ENCODE peak calls at places on chromosomes 12 and 14, in six cellular contexts. J is RWPE1, F is astrocyte of the spinal cord, D is nephron progenitor cell, I is bronchial epithelial cell, L is endodermal cell. H is an unnamed sample.

GRCh38 chr14:61460853-61461611 is 139.7 kb downstream of the PRKCH start:
- DNase-seq in I (peak), D (no peak), F (no peak), J (peak), L (no peak), H (peak)

GRCh38 chr14:24251880-24252288 is 9.5 kb upstream of the TINF2 start:
- DNase-seq in I (peak), D (no peak), J (no peak), L (peak), F (no peak), H (no peak)

GRCh38 chr12:29572938-29573337 is 75.5 kb upstream of the OVCH1 start:
- DNase-seq in J (no peak), L (no peak), I (no peak), D (no peak), F (no peak), H (no peak)

GRCh38 chr12:119115296-119115905 is 63.3 kb upstream of the HSPB8 start:
- DNase-seq in F (peak), L (peak), D (peak), I (peak), J (peak), H (peak)

GRCh38 chr14:69504775-69505174 is 20.2 kb downstream of the PLEKHD1 start:
- DNase-seq in I (no peak), F (no peak), L (no peak), D (no peak), J (no peak), H (no peak)

GRCh38 chr12:78611504-78611903 is 253.1 kb upstream of the SYT1 start:
- DNase-seq in F (no peak), J (no peak), D (no peak), I (no peak), L (no peak), H (no peak)

GRCh38 chr12:10623131-10623530 is 9.7 kb upstream of the MAGOHB start:
- DNase-seq in J (no peak), D (no peak), F (no peak), L (no peak), I (peak), H (no peak)

GRCh38 chr14:104284107-104284592 is 145.8 kb downstream of the KIF26A start:
- DNase-seq in L (peak), J (no peak), F (no peak), I (no peak), D (no peak), H (no peak)

GRCh38 chr14:80585506-80585835 is 356.1 kb downstream of the CEP128 start:
- DNase-seq in D (no peak), I (no peak), F (no peak), L (no peak), J (no peak), H (no peak)

GRCh38 chr12:27733052-27733656 is 22.5 kb downstream of the MRPS35 start:
- DNase-seq in L (peak), I (peak), J (peak), D (peak), F (peak), H (peak)

GRCh38 chr12:80189241-80189640 is 89.9 kb downstream of the OTOGL start:
- DNase-seq in D (no peak), J (no peak), I (no peak), F (peak), L (no peak), H (no peak)

GRCh38 chr12:10409387-10409786 is at the start of gene KLRC4:
- DNase-seq in L (no peak), F (peak), I (peak), J (no peak), D (no peak), H (no peak)

GRCh38 chr12:88743946-88744685 is 163.8 kb upstream of the KITLG start:
- DNase-seq in F (no peak), J (no peak), I (no peak), D (no peak), L (no peak), H (no peak)

GRCh38 chr12:132152411-132152821 is 8.2 kb downstream of the NOC4L start:
- DNase-seq in D (peak), I (no peak), J (no peak), L (no peak), F (no peak), H (no peak)

GRCh38 chr14:58426819-58427288 is 477 bp downstream of the TIMM9 start:
- DNase-seq in L (peak), I (peak), J (peak), D (peak), F (no peak), H (peak)

GRCh38 chr12:96185914-96186313 is 8.3 kb upstream of the ELK3 start:
- DNase-seq in L (no peak), D (no peak), I (no peak), F (no peak), J (no peak), H (no peak)

GRCh38 chr12:78406776-78407335 is 457.7 kb upstream of the SYT1 start:
- DNase-seq in J (no peak), D (no peak), I (no peak), L (no peak), F (peak), H (no peak)

GRCh38 chr12:124737040-124737419 is 126.6 kb downstream of the SCARB1 start:
- DNase-seq in J (no peak), I (no peak), F (peak), L (no peak), D (no peak), H (no peak)

GRCh38 chr14:62667515-62667914 is 377.7 kb downstream of the KCNH5 start:
- DNase-seq in L (no peak), I (no peak), D (no peak), J (no peak), F (no peak), H (no peak)

GRCh38 chr14:31854508-31855075 is 222.5 kb upstream of the ARHGAP5 start:
- DNase-seq in D (no peak), L (no peak), I (no peak), F (no peak), J (no peak), H (no peak)

DNA sequence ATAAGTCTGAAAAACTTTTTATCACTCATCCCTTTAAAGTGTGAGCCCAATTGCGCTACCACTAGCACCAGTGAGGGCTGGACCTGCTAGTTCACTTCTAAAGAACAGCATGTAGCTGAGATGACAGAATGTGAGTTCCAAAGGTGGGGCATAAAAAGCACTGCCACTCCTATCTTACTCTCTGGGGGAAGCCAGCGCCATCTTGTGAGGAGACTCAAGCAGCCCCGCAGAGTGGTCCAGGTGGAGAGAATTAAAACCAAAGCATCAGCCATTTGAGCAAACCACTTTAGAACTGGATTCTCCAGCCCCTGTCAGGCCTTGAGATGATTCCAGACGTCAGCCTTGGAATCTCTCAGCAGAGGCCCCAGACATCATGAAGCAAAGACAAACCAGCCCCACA is 39.9 kb downstream of the TMEM132D start:
- DNase-seq in D (no peak), F (no peak), L (peak), I (no peak), J (no peak), H (no peak)
- TF ChIP-seq CTCF in D (no peak), F (no peak), L (peak), I (no peak), J (no peak), H (no peak)

GRCh38 chr12:76927170-76927784 is 48.5 kb upstream of the CSRP2 start:
- DNase-seq in J (no peak), L (peak), D (peak), I (peak), F (peak), H (peak)
- TF ChIP-seq CTCF in J (no peak), L (peak), D (peak), I (peak), F (peak), H (peak)

GRCh38 chr12:48903982-48904411 is 21.3 kb downstream of the FKBP11 start:
- DNase-seq in J (peak), L (peak), F (peak), I (peak), D (peak), H (peak)

GRCh38 chr12:48903363-48903981 is 21.8 kb downstream of the FKBP11 start:
- DNase-seq in F (no peak), L (no peak), I (no peak), D (no peak), J (no peak), H (no peak)

GRCh38 chr12:48899651-48900050 is 25.6 kb downstream of the FKBP11 start:
- DNase-seq in L (no peak), J (no peak), F (no peak), D (no peak), I (no peak), H (no peak)

GRCh38 chr12:48907243-48907642 is 18.0 kb downstream of the FKBP11 start:
- DNase-seq in I (no peak), D (no peak), J (no peak), F (no peak), L (no peak), H (no peak)

DNA sequence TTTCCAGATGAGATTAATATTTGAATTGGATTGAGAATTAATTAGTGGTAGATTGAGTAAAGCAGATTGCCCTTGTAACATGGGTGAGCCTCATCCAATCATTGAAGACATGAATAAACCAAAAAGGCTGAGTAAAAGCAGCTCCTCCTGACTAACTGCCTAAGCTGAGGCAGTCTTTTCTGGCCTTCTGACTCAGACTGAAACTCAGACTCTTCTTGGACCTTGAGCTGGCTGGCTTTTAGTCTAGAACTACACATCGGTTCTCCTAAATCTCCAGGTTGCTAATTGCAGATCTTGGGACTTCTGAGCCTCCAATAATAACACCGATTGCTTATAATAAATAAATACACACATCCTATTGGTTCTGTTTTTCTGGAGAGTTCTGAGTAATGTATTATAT is 24.0 kb downstream of the FKBP11 start:
- DNase-seq in J (no peak), F (no peak), L (no peak), D (no peak), I (peak), H (no peak)
- TF ChIP-seq CTCF in J (no peak), F (no peak), L (no peak), D (no peak), I (no peak), H (no peak)

GRCh38 chr12:6368906-6369525 is 6.3 kb downstream of the SCNN1A start:
- DNase-seq in D (no peak), I (no peak), F (no peak), L (peak), J (no peak), H (no peak)

GRCh38 chr12:6370576-6370935 is 4.8 kb downstream of the SCNN1A start:
- DNase-seq in F (no peak), J (no peak), I (no peak), L (peak), D (no peak), H (peak)

GRCh38 chr12:6369916-6370575 is 5.3 kb downstream of the SCNN1A start:
- DNase-seq in L (peak), J (no peak), I (no peak), F (no peak), D (no peak), H (peak)

GRCh38 chr12:6367969-6368892 is 7.1 kb downstream of the SCNN1A start:
- DNase-seq in D (no peak), J (no peak), F (no peak), L (no peak), I (no peak), H (peak)

DNA sequence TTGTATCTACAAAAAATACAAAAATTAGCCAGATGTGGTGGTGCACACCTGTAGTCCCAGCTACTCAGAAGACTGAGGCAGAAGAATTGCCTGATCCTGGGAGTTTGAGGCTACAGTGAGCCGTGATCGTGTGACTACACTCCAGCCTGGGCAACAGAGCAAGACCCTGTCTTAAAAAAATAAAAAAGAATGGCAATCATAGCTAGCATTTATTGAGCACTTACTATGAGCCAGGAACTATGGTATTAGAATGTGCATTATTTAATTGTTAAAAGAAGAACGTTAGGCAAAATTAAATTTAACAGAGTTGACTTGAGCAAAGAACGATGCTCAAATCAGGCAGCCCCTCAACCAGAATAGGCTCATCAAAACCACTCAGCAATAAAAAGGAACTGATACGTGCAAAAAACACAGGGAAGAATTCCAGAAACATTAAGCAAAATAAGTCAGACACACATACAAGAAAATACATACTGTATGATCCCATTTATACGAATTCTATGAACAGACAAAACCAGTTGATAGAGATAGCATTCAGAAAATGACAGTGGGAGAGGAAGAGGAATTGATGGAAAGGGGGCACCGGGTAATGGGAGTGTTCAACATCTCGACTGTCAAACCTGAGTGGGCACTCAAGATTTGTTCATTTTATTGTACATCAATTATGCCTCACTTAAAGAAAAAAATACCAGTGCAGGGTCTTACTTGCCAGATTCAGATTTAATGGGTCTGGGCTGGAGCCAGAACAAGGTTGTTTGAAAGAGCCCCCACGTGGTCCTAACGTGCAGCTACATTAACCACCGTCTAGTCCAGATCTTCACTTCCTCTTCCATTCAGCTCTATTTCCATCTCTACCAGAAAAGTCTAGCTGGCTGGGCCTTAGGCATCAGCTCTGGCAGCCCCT is 8.0 kb downstream of the SCNN1A start:
- DNase-seq in I (no peak), J (no peak), L (no peak), F (no peak), D (no peak), H (no peak)
- TF ChIP-seq CTCF in I (peak), J (no peak), L (peak), F (peak), D (no peak), H (no peak)

DNA sequence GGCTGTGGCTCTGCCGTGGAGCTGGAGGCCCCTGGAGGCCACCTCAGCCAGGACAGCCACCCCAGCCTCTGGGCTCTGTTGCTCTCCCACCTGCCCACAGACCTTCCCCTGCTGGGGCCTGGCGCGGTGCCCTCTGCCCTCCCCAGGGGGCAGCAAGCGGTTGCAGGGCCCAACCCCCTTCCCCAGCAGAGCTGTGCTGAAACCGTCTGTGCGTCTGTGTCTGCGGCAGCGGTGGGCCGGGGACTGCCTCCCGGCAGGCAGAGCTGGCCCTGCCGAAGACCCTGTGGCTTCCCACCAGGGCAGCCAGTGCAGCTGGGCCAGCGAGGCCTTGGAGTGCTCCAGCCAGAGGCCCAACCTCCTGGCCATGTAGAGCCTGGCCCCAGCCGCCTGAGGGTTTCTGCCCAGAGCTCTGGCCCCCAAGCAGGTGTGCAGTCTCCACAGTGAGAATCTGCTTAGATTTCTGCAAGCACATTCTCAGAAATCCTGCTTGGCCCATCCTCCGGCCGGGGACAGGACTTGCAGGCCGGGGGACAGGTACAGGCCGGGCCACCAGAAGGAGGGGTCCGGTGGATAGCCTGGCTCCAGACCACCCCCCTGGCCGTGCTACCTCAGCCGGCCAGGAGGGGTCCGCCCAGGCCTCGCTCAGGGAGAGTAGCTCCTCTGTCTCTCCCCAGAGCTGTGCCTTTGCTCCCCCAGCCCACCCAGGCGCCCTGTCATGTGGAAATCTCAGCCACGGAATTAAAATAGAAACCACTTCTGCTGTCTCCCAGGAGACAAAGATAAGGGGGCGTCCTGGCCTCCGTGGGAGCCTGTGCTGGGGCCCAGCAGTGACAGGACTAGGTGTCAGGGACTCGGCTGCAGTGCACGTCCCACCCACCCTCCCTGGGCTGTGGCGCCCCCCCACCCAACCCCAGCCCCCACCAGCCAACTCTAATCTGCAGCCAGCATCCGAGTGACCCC is 3.5 kb upstream of the CRIP2 start:
- DNase-seq in F (peak), D (peak), J (no peak), I (no peak), L (peak), H (no peak)
- TF ChIP-seq CTCF in F (peak), D (peak), J (no peak), I (no peak), L (peak), H (no peak)

GRCh38 chr12:75525263-75525662 is 13.9 kb upstream of the KRR1 start:
- DNase-seq in L (no peak), F (no peak), D (no peak), I (no peak), J (no peak), H (no peak)
- TF ChIP-seq CTCF in L (peak), F (peak), D (peak), I (no peak), J (peak), H (peak)

DNA sequence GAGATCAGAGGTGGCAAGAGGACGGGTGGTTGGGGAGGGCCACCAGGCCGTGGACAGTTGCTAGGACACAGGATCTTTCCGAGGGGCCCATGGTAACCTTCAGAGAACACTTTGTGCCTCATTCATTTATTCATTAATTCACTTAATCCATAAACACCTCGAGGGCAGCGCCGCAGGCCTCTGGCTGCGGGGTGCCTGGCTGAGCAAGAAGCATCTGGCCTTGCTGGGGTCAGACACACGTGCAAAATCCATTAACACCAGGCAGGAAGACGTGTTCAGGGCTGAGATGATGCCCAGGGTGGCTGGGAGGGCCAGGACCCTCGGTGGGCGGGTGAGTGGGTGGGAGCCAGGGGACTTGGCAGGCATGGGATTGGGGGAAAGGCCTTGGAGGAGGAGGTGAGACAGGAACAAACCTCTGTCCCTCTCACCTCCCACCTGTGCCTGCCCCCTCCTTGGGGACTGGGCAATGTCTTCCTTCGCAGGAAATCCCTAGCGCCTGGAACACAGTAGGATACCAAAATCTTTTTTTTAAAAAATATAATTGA is 6.6 kb upstream of the DLK1 start:
- DNase-seq in D (no peak), F (no peak), L (no peak), I (no peak), J (no peak), H (no peak)
- TF ChIP-seq CTCF in D (no peak), F (no peak), L (no peak), I (no peak), J (no peak), H (no peak)

GRCh38 chr12:56258068-56258819 is at the start of gene ANKRD52:
- DNase-seq in L (peak), F (peak), I (peak), D (peak), J (peak), H (peak)
- TF ChIP-seq CTCF in L (peak), F (peak), I (peak), D (peak), J (peak), H (peak)

GRCh38 chr12:111424793-111425251 is 19.1 kb downstream of the SH2B3 start:
- DNase-seq in D (no peak), F (no peak), L (peak), J (no peak), I (no peak), H (no peak)
- TF ChIP-seq CTCF in D (no peak), F (peak), L (peak), J (no peak), I (no peak), H (no peak)

H was measured in MCF 10A.